ENCODE peak calls at places on chromosome 7, in four cellular contexts. X is heart left ventricle, V is PC-9, C is IMR-90. J is an unnamed sample. For H3K4me1 and H3K36me3, the result is how much of the 10 kb centered on the place peaks cover.

GRCh38 chr7:6164491-6164890 is 107.9 kb downstream of the CYTH3 start:
- DNase-seq in X (peak), V (no peak), C (no peak), J (no peak)

GRCh38 chr7:130941322-130942210 is 207.6 kb upstream of the KLF14 start:
- DNase-seq in X (peak), V (no peak), C (peak), J (no peak)

GRCh38 chr7:36037121-36037662 is 115.9 kb upstream of the EEPD1 start:
- DNase-seq in X (peak), V (peak), C (peak), J (no peak)

GRCh38 chr7:138245216-138245615 is 169.0 kb downstream of the AKR1D1 start:
- DNase-seq in X (no peak), V (no peak), C (no peak), J (no peak)

GRCh38 chr7:65438593-65438992 is 64.9 kb downstream of the ZNF92 start:
- DNase-seq in X (no peak), V (peak), C (peak), J (no peak)

GRCh38 chr7:134510646-134511045 is 16.7 kb upstream of the AKR1B10 start:
- DNase-seq in X (no peak), V (no peak), C (no peak), J (no peak)

GRCh38 chr7:26538683-26539082 is 247.0 kb downstream of the SNX10 start:
- DNase-seq in X (no peak), V (no peak), C (no peak), J (no peak)

GRCh38 chr7:142803901-142804300 is 33.1 kb downstream of the PRSS2 start:
- DNase-seq in X (no peak), V (no peak), C (no peak), J (no peak)

GRCh38 chr7:102287082-102287464 is 405 bp downstream of the SH2B2 start:
- DNase-seq in X (no peak), V (no peak), C (no peak), J (no peak)

GRCh38 chr7:128215281-128215680 is 25.8 kb upstream of the LEP start:
- DNase-seq in X (no peak), V (no peak), C (peak), J (no peak)

GRCh38 chr7:139618482-139619366 is 95.2 kb downstream of the CLEC2L start:
- DNase-seq in X (no peak), V (peak), C (peak), J (peak)

GRCh38 chr7:125383324-125383723 is 453.7 kb upstream of the POT1 start:
- DNase-seq in X (no peak), V (no peak), C (no peak), J (no peak)

GRCh38 chr7:5702876-5703571 is 78.4 kb downstream of the RNF216 start:
- DNase-seq in X (peak), V (peak), C (peak), J (no peak)

GRCh38 chr7:149715476-149715875 is 57.9 kb downstream of the ZNF467 start:
- DNase-seq in X (no peak), V (no peak), C (no peak), J (no peak)

GRCh38 chr7:157690833-157691382 is 354.1 kb downstream of the DNAJB6 start:
- DNase-seq in X (peak), V (no peak), C (no peak), J (peak)

GRCh38 chr7:91436655-91437054 is 172.4 kb downstream of the FZD1 start:
- DNase-seq in X (no peak), V (no peak), C (no peak), J (no peak)

GRCh38 chr7:142036384-142036783 is 40.7 kb downstream of the MGAM start:
- DNase-seq in X (no peak), V (peak), C (no peak), J (no peak)

GRCh38 chr7:4561775-4562174 is 120.3 kb upstream of the FOXK1 start:
- DNase-seq in X (no peak), V (no peak), C (no peak), J (no peak)

GRCh38 chr7:126450269-126450671 is 802.5 kb downstream of the GRM8 start:
- DNase-seq in X (no peak), V (no peak), C (no peak), J (no peak)

GRCh38 chr7:158372400-158373302 is 215.0 kb downstream of the PTPRN2 start:
- DNase-seq in X (no peak), V (no peak), C (no peak), J (no peak)

GRCh38 chr7:123070702-123071286 is 75.3 kb upstream of the TAS2R16 start:
- DNase-seq in X (no peak), V (no peak), C (no peak), J (no peak)

GRCh38 chr7:15330943-15331342 is 230.9 kb downstream of the AGMO start:
- DNase-seq in X (no peak), V (no peak), C (no peak), J (no peak)

GRCh38 chr7:127912901-127913300 is 118.3 kb downstream of the LRRC4 start:
- DNase-seq in X (no peak), V (no peak), C (no peak), J (no peak)

GRCh38 chr7:140904081-140904480 is 20.6 kb downstream of the BRAF start:
- DNase-seq in X (no peak), V (no peak), C (peak), J (no peak)

GRCh38 chr7:111741811-111742240 is 179.5 kb upstream of the IMMP2L start:
- DNase-seq in X (no peak), V (peak), C (peak), J (no peak)

GRCh38 chr7:17367502-17367901 is 69.0 kb downstream of the AHR start:
- DNase-seq in X (no peak), V (no peak), C (peak), J (no peak)

GRCh38 chr7:129161524-129161923 is 17.0 kb downstream of the TSPAN33 start:
- DNase-seq in X (no peak), V (no peak), C (no peak), J (no peak)

GRCh38 chr7:40544932-40545331 is 410.1 kb downstream of the SUGCT start:
- DNase-seq in X (no peak), V (no peak), C (peak), J (no peak)

GRCh38 chr7:75638607-75639070 is 100.1 kb downstream of the HIP1 start:
- DNase-seq in X (peak), V (no peak), C (peak), J (peak)

GRCh38 chr7:134327896-134328295 is 11.2 kb upstream of the SLC35B4 start:
- DNase-seq in X (no peak), V (peak), C (peak), J (no peak)

GRCh38 chr7:30771859-30772429 is 727 bp downstream of the MINDY4 start:
- DNase-seq in X (no peak), V (no peak), C (no peak), J (no peak)

GRCh38 chr7:30776971-30777370 is 5.8 kb downstream of the MINDY4 start:
- DNase-seq in X (no peak), V (no peak), C (no peak), J (no peak)

GRCh38 chr7:30770936-30771858 is at the start of gene MINDY4:
- DNase-seq in X (peak), V (peak), C (peak), J (peak)

GRCh38 chr7:30775992-30776391 is 4.8 kb downstream of the MINDY4 start:
- DNase-seq in X (no peak), V (no peak), C (no peak), J (no peak)

GRCh38 chr7:30772984-30773383 is 1.8 kb downstream of the MINDY4 start:
- DNase-seq in X (no peak), V (no peak), C (no peak), J (no peak)
- H3K4me1 ChIP-seq in X (under half), V (under half), C (under half), J (under half)

GRCh38 chr7:47039899-47040298 is 542.0 kb downstream of the TNS3 start:
- DNase-seq in X (peak), V (no peak), C (peak), J (no peak)

GRCh38 chr7:47037607-47038006 is 544.3 kb downstream of the TNS3 start:
- DNase-seq in X (no peak), V (no peak), C (no peak), J (no peak)

GRCh38 chr7:47036909-47037308 is 545.0 kb downstream of the TNS3 start:
- DNase-seq in X (no peak), V (no peak), C (no peak), J (no peak)

GRCh38 chr7:47039089-47039648 is 542.7 kb downstream of the TNS3 start:
- DNase-seq in X (peak), V (no peak), C (no peak), J (no peak)

DNA sequence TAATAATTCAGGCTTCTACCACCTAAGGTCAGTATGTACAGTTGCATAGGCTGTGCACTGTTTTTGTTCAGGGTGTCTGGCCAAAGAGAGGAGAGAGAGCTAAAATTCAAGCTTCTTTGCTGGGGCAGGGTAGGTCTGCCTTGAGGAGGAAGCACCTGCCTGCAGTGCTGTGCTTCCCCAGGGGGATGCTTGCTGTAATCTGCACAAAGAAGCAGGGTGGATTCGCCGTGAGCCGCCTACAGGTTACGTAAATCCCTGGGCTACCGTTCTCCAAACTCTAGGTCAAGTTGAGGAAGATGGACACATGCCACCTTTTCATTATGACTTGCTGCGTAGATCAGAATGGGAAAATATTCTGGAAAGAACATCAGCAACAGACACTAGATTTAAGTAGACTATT is 543.3 kb downstream of the TNS3 start:
- DNase-seq in X (peak), V (no peak), C (no peak), J (no peak)
- H3K4me3 ChIP-seq in X (no peak), V (no peak), C (no peak), J (no peak)

DNA sequence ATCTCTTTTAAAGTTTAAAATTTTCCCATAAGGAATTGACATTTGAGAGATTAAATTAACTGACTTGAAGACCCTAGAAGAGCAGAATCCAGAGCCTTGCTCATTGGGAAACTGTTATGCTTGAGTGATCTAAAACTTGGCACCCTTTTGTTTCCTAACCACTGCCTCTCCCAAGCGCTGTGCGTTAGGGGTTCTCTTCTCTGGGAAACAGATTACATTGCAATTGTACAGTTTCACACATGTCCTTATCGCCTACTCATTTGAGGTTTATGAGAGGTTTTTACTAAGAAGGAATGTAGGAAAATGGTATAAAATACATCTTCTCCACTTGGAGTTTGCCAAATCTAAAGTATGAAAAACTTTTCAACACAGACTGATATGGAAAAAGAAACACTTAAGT is 126.8 kb upstream of the AMPH start:
- DNase-seq in X (no peak), V (no peak), C (no peak), J (no peak)
- H3K36me3 ChIP-seq in X (half or more), V (under half), C (under half), J (under half)

DNA sequence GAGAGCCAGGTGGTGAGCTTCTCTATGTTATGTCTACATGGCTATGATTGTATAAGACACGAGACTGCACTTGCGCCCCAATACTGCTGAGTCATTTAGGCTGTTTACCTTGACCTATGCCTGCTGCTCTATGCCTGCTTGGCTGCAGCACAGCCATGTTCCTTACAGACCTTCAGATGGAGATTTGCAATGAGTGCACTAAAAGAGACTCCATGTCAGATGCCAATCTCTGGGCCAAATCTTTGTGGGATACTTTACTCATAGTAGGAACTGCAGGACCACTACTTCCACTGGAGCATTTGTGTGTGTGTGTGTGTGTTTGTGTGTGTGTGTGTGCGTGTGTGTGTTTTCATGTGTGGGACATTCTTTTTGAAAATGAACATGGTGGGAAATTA is 50.0 kb upstream of the KMT2E start:
- DNase-seq in X (no peak), V (no peak), C (peak), J (no peak)
- H3K4me1 ChIP-seq in X (under half), V (under half), C (under half), J (under half)

GRCh38 chr7:77197135-77197534 is 2.5 kb downstream of the FGL2 start:
- DNase-seq in X (no peak), V (no peak), C (no peak), J (no peak)
- H3K4me3 ChIP-seq in X (peak), V (no peak), C (peak), J (peak)

GRCh38 chr7:107196834-107197610 is 28.2 kb downstream of the HBP1 start:
- DNase-seq in X (no peak), V (no peak), C (no peak), J (no peak)
- H3K36me3 ChIP-seq in X (half or more), V (under half), C (under half), J (under half)

DNA sequence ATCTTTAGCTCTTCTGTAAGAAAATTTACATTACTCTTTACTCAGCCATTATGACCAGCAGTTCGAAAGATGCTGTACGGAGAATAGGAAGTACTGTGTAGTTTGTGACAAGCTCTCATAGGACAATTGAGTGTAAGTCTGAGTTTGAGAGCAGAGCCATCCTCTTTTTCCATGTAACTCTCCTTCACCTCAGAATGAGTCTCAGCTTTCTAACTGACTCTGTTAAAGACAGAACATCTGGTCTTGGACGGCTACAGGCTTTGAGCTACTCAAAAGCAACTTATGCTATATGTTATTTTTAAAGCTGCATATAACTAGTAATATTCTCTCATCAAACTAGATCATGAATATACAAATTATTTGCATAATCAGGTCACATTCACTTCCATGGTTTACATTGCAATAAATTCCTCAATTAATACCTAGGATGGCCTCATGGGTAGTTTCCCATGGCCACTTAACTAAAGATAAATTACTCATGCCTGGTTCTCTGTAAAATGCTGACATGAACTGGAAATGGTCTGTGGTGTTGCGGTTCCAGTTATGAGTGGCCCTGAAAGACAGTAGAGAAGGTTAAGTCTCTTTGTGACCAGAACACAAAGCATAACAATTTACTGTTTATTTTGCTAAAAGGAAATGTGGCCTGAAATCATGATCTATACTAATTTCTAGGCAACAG is 358.7 kb downstream of the PHF14 start:
- DNase-seq in X (no peak), V (no peak), C (no peak), J (no peak)
- H3K4me1 ChIP-seq in X (under half), V (under half), C (under half), J (under half)

GRCh38 chr7:946256-946996 is 8.1 kb downstream of the ADAP1 start:
- DNase-seq in X (no peak), V (no peak), C (no peak), J (peak)

GRCh38 chr7:945556-946255 is 8.8 kb downstream of the ADAP1 start:
- DNase-seq in X (no peak), V (peak), C (no peak), J (peak)

GRCh38 chr7:947391-948210 is 6.9 kb downstream of the ADAP1 start:
- DNase-seq in X (no peak), V (no peak), C (no peak), J (peak)

GRCh38 chr7:944744-945143 is 9.7 kb downstream of the ADAP1 start:
- DNase-seq in X (no peak), V (no peak), C (no peak), J (no peak)

GRCh38 chr7:945147-945555 is 9.3 kb downstream of the ADAP1 start:
- DNase-seq in X (no peak), V (no peak), C (no peak), J (peak)
- H3K4me3 ChIP-seq in X (no peak), V (peak), C (no peak), J (no peak)

GRCh38 chr7:80991654-80992053 is 72.8 kb upstream of the SEMA3C start:
- DNase-seq in X (no peak), V (no peak), C (no peak), J (no peak)
- H3K36me3 ChIP-seq in X (under half), V (under half), C (under half), J (under half)

DNA sequence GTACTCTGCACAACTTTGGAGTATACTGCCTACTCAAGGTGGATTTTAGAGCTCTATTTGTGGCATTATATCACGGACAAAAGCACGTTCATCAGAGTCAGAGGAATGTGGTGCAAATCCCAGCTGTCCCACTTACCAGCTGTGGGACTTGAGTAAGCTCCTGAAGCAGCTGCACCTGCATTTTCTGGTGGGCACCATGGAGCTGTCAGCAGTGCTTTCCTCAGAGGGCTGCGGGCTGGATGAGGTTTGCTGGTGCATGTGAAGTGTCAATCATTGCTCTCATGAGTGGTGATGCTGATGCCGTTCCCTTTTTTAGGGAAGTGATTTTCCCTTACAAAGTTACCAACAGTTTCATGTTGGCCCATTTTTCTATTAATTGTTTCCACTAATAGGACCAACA is 53.4 kb downstream of the EGFR start:
- DNase-seq in X (no peak), V (no peak), C (no peak), J (no peak)
- H3K4me1 ChIP-seq in X (under half), V (half or more), C (under half), J (under half)

J was measured in aorta.